ENCODE peak calls at places on chromosomes 6 and 20, in eight cellular contexts. One of them, this sample, is unnamed.

GRCh38 chr6:12504325-12504966 is 212.1 kb upstream of the PHACTR1 start:
- DNase-seq in cardiac fibroblast: no peak
- DNase-seq in AG04450: no peak
- DNase-seq in lower lobe of right lung: no peak
- DNase-seq in ovary: no peak
- DNase-seq in fibroblast of mammary gland: peak
- DNase-seq in esophagus squamous epithelium: no peak
- DNase-seq in left ventricle myocardium inferior: no peak
- DNase-seq in this sample: no peak

GRCh38 chr20:22523499-22524392 is 60.6 kb downstream of the FOXA2 start:
- DNase-seq in cardiac fibroblast: no peak
- DNase-seq in AG04450: no peak
- DNase-seq in lower lobe of right lung: no peak
- DNase-seq in ovary: no peak
- DNase-seq in fibroblast of mammary gland: no peak
- DNase-seq in esophagus squamous epithelium: no peak
- DNase-seq in left ventricle myocardium inferior: no peak
- DNase-seq in this sample: no peak

GRCh38 chr6:68876792-68877493 is 241.9 kb downstream of the ADGRB3 start:
- DNase-seq in cardiac fibroblast: peak
- DNase-seq in AG04450: no peak
- DNase-seq in lower lobe of right lung: no peak
- DNase-seq in ovary: no peak
- DNase-seq in fibroblast of mammary gland: peak
- DNase-seq in esophagus squamous epithelium: no peak
- DNase-seq in left ventricle myocardium inferior: no peak
- DNase-seq in this sample: no peak

GRCh38 chr6:133903855-133904254 is 14.9 kb downstream of the TCF21 start:
- DNase-seq in cardiac fibroblast: no peak
- DNase-seq in AG04450: no peak
- DNase-seq in lower lobe of right lung: no peak
- DNase-seq in ovary: no peak
- DNase-seq in fibroblast of mammary gland: no peak
- DNase-seq in esophagus squamous epithelium: no peak
- DNase-seq in left ventricle myocardium inferior: no peak
- DNase-seq in this sample: no peak

GRCh38 chr6:137148291-137149076 is 25.0 kb downstream of the IL22RA2 start:
- DNase-seq in cardiac fibroblast: peak
- DNase-seq in AG04450: no peak
- DNase-seq in lower lobe of right lung: peak
- DNase-seq in ovary: no peak
- DNase-seq in fibroblast of mammary gland: peak
- DNase-seq in esophagus squamous epithelium: no peak
- DNase-seq in left ventricle myocardium inferior: no peak
- DNase-seq in this sample: no peak

GRCh38 chr6:4134841-4135664 is at the start of gene ECI2:
- DNase-seq in cardiac fibroblast: no peak
- DNase-seq in AG04450: no peak
- DNase-seq in lower lobe of right lung: peak
- DNase-seq in ovary: no peak
- DNase-seq in fibroblast of mammary gland: no peak
- DNase-seq in esophagus squamous epithelium: peak
- DNase-seq in left ventricle myocardium inferior: peak
- DNase-seq in this sample: no peak

GRCh38 chr20:36465109-36466080 is 75.9 kb upstream of the MYL9 start:
- DNase-seq in cardiac fibroblast: peak
- DNase-seq in AG04450: peak
- DNase-seq in lower lobe of right lung: no peak
- DNase-seq in ovary: peak
- DNase-seq in fibroblast of mammary gland: peak
- DNase-seq in esophagus squamous epithelium: no peak
- DNase-seq in left ventricle myocardium inferior: peak
- DNase-seq in this sample: no peak

GRCh38 chr6:9131616-9132015 is 696.3 kb upstream of the SLC35B3 start:
- DNase-seq in cardiac fibroblast: no peak
- DNase-seq in AG04450: no peak
- DNase-seq in lower lobe of right lung: peak
- DNase-seq in ovary: no peak
- DNase-seq in fibroblast of mammary gland: no peak
- DNase-seq in esophagus squamous epithelium: no peak
- DNase-seq in left ventricle myocardium inferior: no peak
- DNase-seq in this sample: no peak

GRCh38 chr6:36682328-36683144 is 4.0 kb downstream of the CDKN1A start:
- DNase-seq in cardiac fibroblast: no peak
- DNase-seq in AG04450: no peak
- DNase-seq in lower lobe of right lung: peak
- DNase-seq in ovary: no peak
- DNase-seq in fibroblast of mammary gland: no peak
- DNase-seq in esophagus squamous epithelium: no peak
- DNase-seq in left ventricle myocardium inferior: peak
- DNase-seq in this sample: no peak

GRCh38 chr6:105212587-105212986 is 32.8 kb upstream of the POPDC3 start:
- DNase-seq in cardiac fibroblast: no peak
- DNase-seq in AG04450: no peak
- DNase-seq in lower lobe of right lung: no peak
- DNase-seq in ovary: no peak
- DNase-seq in fibroblast of mammary gland: no peak
- DNase-seq in esophagus squamous epithelium: no peak
- DNase-seq in left ventricle myocardium inferior: no peak
- DNase-seq in this sample: no peak

GRCh38 chr6:34316442-34317171 is 67.8 kb upstream of the SMIM29 start:
- DNase-seq in cardiac fibroblast: no peak
- DNase-seq in AG04450: no peak
- DNase-seq in lower lobe of right lung: no peak
- DNase-seq in ovary: no peak
- DNase-seq in fibroblast of mammary gland: no peak
- DNase-seq in esophagus squamous epithelium: no peak
- DNase-seq in left ventricle myocardium inferior: no peak
- DNase-seq in this sample: no peak

GRCh38 chr6:166998256-166999144 is 697 bp upstream of the CEP43 start:
- DNase-seq in cardiac fibroblast: no peak
- DNase-seq in AG04450: no peak
- DNase-seq in lower lobe of right lung: peak
- DNase-seq in ovary: peak
- DNase-seq in fibroblast of mammary gland: no peak
- DNase-seq in esophagus squamous epithelium: no peak
- DNase-seq in left ventricle myocardium inferior: peak
- DNase-seq in this sample: no peak

GRCh38 chr6:50062051-50062450 is 12.3 kb upstream of the DEFB112 start:
- DNase-seq in cardiac fibroblast: no peak
- DNase-seq in AG04450: no peak
- DNase-seq in lower lobe of right lung: no peak
- DNase-seq in ovary: no peak
- DNase-seq in fibroblast of mammary gland: no peak
- DNase-seq in esophagus squamous epithelium: no peak
- DNase-seq in left ventricle myocardium inferior: no peak
- DNase-seq in this sample: no peak

GRCh38 chr6:71675386-71675785 is 211.0 kb upstream of the RIMS1 start:
- DNase-seq in cardiac fibroblast: no peak
- DNase-seq in AG04450: no peak
- DNase-seq in lower lobe of right lung: no peak
- DNase-seq in ovary: no peak
- DNase-seq in fibroblast of mammary gland: no peak
- DNase-seq in esophagus squamous epithelium: no peak
- DNase-seq in left ventricle myocardium inferior: no peak
- DNase-seq in this sample: no peak

GRCh38 chr6:52574709-52575489 is 2.0 kb downstream of the TRAM2 start:
- DNase-seq in cardiac fibroblast: peak
- DNase-seq in AG04450: no peak
- DNase-seq in lower lobe of right lung: peak
- DNase-seq in ovary: no peak
- DNase-seq in fibroblast of mammary gland: peak
- DNase-seq in esophagus squamous epithelium: no peak
- DNase-seq in left ventricle myocardium inferior: no peak
- DNase-seq in this sample: no peak

GRCh38 chr20:52676282-52676995 is 295.7 kb upstream of the TSHZ2 start:
- DNase-seq in cardiac fibroblast: no peak
- DNase-seq in AG04450: no peak
- DNase-seq in lower lobe of right lung: no peak
- DNase-seq in ovary: no peak
- DNase-seq in fibroblast of mammary gland: no peak
- DNase-seq in esophagus squamous epithelium: no peak
- DNase-seq in left ventricle myocardium inferior: no peak
- DNase-seq in this sample: no peak

GRCh38 chr20:43037605-43038309 is 151.9 kb downstream of the PTPRT start:
- DNase-seq in cardiac fibroblast: no peak
- DNase-seq in AG04450: no peak
- DNase-seq in lower lobe of right lung: no peak
- DNase-seq in ovary: no peak
- DNase-seq in fibroblast of mammary gland: no peak
- DNase-seq in esophagus squamous epithelium: no peak
- DNase-seq in left ventricle myocardium inferior: no peak
- DNase-seq in this sample: no peak

GRCh38 chr6:141354191-141354950 is 778.4 kb upstream of the GJE1 start:
- DNase-seq in cardiac fibroblast: no peak
- DNase-seq in AG04450: no peak
- DNase-seq in lower lobe of right lung: no peak
- DNase-seq in ovary: no peak
- DNase-seq in fibroblast of mammary gland: no peak
- DNase-seq in esophagus squamous epithelium: no peak
- DNase-seq in left ventricle myocardium inferior: no peak
- DNase-seq in this sample: no peak

GRCh38 chr6:24720131-24720603 is 1.2 kb upstream of the C6orf62 start:
- DNase-seq in cardiac fibroblast: peak
- DNase-seq in AG04450: no peak
- DNase-seq in lower lobe of right lung: peak
- DNase-seq in ovary: peak
- DNase-seq in fibroblast of mammary gland: peak
- DNase-seq in esophagus squamous epithelium: no peak
- DNase-seq in left ventricle myocardium inferior: peak
- DNase-seq in this sample: no peak
- TF ChIP-seq CTCF in cardiac fibroblast: no peak
- TF ChIP-seq CTCF in AG04450: no peak
- TF ChIP-seq CTCF in lower lobe of right lung: no peak
- TF ChIP-seq CTCF in ovary: no peak
- TF ChIP-seq CTCF in fibroblast of mammary gland: no peak
- TF ChIP-seq CTCF in esophagus squamous epithelium: no peak
- TF ChIP-seq CTCF in left ventricle myocardium inferior: no peak
- TF ChIP-seq CTCF in this sample: no peak

GRCh38 chr6:10793035-10793434 is 45.3 kb downstream of the MAK start:
- DNase-seq in cardiac fibroblast: no peak
- DNase-seq in AG04450: no peak
- DNase-seq in lower lobe of right lung: no peak
- DNase-seq in ovary: no peak
- DNase-seq in fibroblast of mammary gland: no peak
- DNase-seq in esophagus squamous epithelium: no peak
- DNase-seq in left ventricle myocardium inferior: no peak
- DNase-seq in this sample: no peak
- H3K4me3 ChIP-seq in cardiac fibroblast: no peak
- H3K4me3 ChIP-seq in AG04450: no peak
- H3K4me3 ChIP-seq in lower lobe of right lung: no peak
- H3K4me3 ChIP-seq in ovary: no peak
- H3K4me3 ChIP-seq in fibroblast of mammary gland: no peak
- H3K4me3 ChIP-seq in esophagus squamous epithelium: no peak
- H3K4me3 ChIP-seq in left ventricle myocardium inferior: no peak
- H3K4me3 ChIP-seq in this sample: no peak

DNA sequence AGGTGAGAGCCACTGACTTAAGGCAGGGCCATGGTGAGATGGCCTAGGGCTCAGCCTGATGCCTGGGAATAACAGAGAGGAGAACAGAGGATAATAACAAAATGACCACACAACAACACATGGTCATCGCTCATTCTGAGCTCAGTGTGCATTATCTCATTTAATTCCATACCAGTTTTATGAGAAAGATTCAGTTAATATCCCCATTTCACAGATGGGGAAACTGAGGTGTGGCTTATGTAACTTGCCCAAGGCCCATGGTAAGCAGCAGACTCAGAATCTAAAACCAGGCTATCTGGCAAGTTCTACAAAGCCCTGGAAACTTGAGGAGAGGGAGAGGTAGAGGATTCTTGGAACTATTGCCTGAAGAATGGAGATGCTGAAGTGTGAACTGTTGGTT is 200.9 kb upstream of the PMEPA1 start:
- DNase-seq in cardiac fibroblast: no peak
- DNase-seq in AG04450: no peak
- DNase-seq in lower lobe of right lung: no peak
- DNase-seq in ovary: no peak
- DNase-seq in fibroblast of mammary gland: no peak
- DNase-seq in esophagus squamous epithelium: no peak
- DNase-seq in left ventricle myocardium inferior: no peak
- DNase-seq in this sample: no peak
- TF ChIP-seq CTCF in cardiac fibroblast: no peak
- TF ChIP-seq CTCF in AG04450: no peak
- TF ChIP-seq CTCF in lower lobe of right lung: no peak
- TF ChIP-seq CTCF in ovary: no peak
- TF ChIP-seq CTCF in fibroblast of mammary gland: no peak
- TF ChIP-seq CTCF in esophagus squamous epithelium: no peak
- TF ChIP-seq CTCF in left ventricle myocardium inferior: no peak
- TF ChIP-seq CTCF in this sample: no peak

DNA sequence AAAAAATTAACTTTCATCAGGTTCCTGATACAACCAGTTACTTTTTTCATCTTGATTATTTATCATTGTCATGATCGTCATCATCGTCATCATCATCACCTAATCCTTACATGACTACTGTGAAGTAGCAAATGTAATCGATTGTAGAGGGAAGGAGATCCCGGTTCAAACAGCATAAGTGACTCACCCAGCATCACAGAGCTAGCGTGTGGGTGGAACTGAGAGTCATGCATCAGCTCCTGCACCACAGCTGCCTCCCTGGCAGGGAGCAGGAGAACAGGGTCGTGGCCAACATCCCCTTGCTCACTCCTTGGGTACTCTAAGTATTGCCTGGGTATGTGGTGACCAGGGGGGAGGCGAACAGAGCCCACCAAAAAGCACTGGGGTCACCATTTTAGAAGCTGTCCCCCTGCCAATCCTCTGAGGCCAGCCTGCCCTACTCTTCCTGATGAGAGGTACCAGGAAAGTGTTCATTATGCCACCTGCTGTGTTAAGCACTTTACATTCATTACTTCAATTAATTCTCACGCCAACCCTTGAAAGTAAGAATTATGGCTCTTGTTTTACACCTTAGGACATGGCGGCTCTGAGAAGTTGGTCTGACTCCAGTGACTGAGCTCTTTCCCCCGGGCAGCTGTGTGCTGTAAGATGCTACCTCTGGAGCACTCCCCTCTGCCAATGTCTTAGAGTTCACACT is 425.2 kb downstream of the CD83 start:
- DNase-seq in cardiac fibroblast: peak
- DNase-seq in AG04450: peak
- DNase-seq in lower lobe of right lung: no peak
- DNase-seq in ovary: no peak
- DNase-seq in fibroblast of mammary gland: peak
- DNase-seq in esophagus squamous epithelium: no peak
- DNase-seq in left ventricle myocardium inferior: no peak
- DNase-seq in this sample: no peak
- H3K4me3 ChIP-seq in cardiac fibroblast: no peak
- H3K4me3 ChIP-seq in AG04450: no peak
- H3K4me3 ChIP-seq in lower lobe of right lung: no peak
- H3K4me3 ChIP-seq in ovary: no peak
- H3K4me3 ChIP-seq in fibroblast of mammary gland: no peak
- H3K4me3 ChIP-seq in esophagus squamous epithelium: no peak
- H3K4me3 ChIP-seq in left ventricle myocardium inferior: no peak
- H3K4me3 ChIP-seq in this sample: no peak

GRCh38 chr20:44248420-44248759 is 1.3 kb downstream of the GDAP1L1 start:
- DNase-seq in cardiac fibroblast: no peak
- DNase-seq in AG04450: no peak
- DNase-seq in lower lobe of right lung: no peak
- DNase-seq in ovary: no peak
- DNase-seq in fibroblast of mammary gland: no peak
- DNase-seq in esophagus squamous epithelium: no peak
- DNase-seq in left ventricle myocardium inferior: no peak
- DNase-seq in this sample: no peak
- TF ChIP-seq CTCF in cardiac fibroblast: no peak
- TF ChIP-seq CTCF in AG04450: no peak
- TF ChIP-seq CTCF in lower lobe of right lung: no peak
- TF ChIP-seq CTCF in ovary: no peak
- TF ChIP-seq CTCF in fibroblast of mammary gland: no peak
- TF ChIP-seq CTCF in esophagus squamous epithelium: no peak
- TF ChIP-seq CTCF in left ventricle myocardium inferior: no peak
- TF ChIP-seq CTCF in this sample: no peak

This sample was measured in AG04449.